ENCODE peak calls at places on chromosomes 11 and 22, in five cellular contexts. S is prostate gland, Y is heart left ventricle, L is brain microvascular endothelial cell, M is colonic mucosa. G is an unnamed sample.

GRCh38 chr22:22855085-22855484 is 32.5 kb upstream of the IGLL5 start:
- DNase-seq in Y (no peak), L (no peak), M (no peak), S (no peak), G (no peak)

GRCh38 chr11:117625237-117625636 is 171.8 kb downstream of the DSCAML1 start:
- DNase-seq in M (no peak), L (no peak), S (no peak), Y (no peak), G (no peak)

GRCh38 chr22:43242627-43243026 is 55.7 kb upstream of the TTLL12 start:
- DNase-seq in L (no peak), S (no peak), M (no peak), Y (no peak), G (no peak)

GRCh38 chr11:1206391-1207271 is 16.2 kb upstream of the MUC5B start:
- DNase-seq in S (no peak), L (no peak), Y (peak; percentile 8), M (no peak), G (no peak)

GRCh38 chr11:69821511-69822040 is 2.4 kb upstream of the FGF3 start:
- DNase-seq in L (no peak), Y (no peak), M (no peak), S (no peak), G (no peak)

GRCh38 chr11:105000167-105000566 is 22.8 kb downstream of the CASP5 start:
- DNase-seq in M (no peak), L (peak; percentile 9), Y (no peak), S (no peak), G (no peak)

GRCh38 chr11:32584921-32585320 is 1.3 kb downstream of the EIF3M start:
- DNase-seq in S (no peak), L (no peak), M (no peak), Y (no peak), G (peak; percentile 7)

GRCh38 chr11:75981546-75981945 is 166.5 kb downstream of the UVRAG start:
- DNase-seq in Y (no peak), L (no peak), M (no peak), S (no peak), G (no peak)

GRCh38 chr11:1204381-1205101 is 18.3 kb upstream of the MUC5B start:
- DNase-seq in S (no peak), Y (peak; percentile 18), M (no peak), L (no peak), G (no peak)

GRCh38 chr11:77474509-77475070 is 696 bp upstream of the PAK1 start:
- DNase-seq in L (no peak), Y (no peak), M (no peak), S (peak; percentile 14), G (no peak)

GRCh38 chr11:62593434-62594044 is 2.2 kb upstream of the TUT1 start:
- DNase-seq in S (peak; percentile 79), M (peak; percentile 88), L (peak; percentile 70), Y (peak; percentile 83), G (peak; percentile 70)

GRCh38 chr22:46352691-46353386 is 17.3 kb downstream of the TRMU start:
- DNase-seq in Y (peak; percentile 86), M (no peak), S (peak; percentile 73), L (peak; percentile 14), G (peak; percentile 76)

GRCh38 chr11:96045622-96046456 is 121.9 kb upstream of the MTMR2 start:
- DNase-seq in M (no peak), S (peak; percentile 54), Y (peak; percentile 44), L (peak; percentile 43), G (peak; percentile 20)

GRCh38 chr11:8973121-8973520 is 8.9 kb upstream of the TMEM9B start:
- DNase-seq in L (no peak), M (no peak), Y (no peak), S (no peak), G (no peak)

GRCh38 chr11:74952752-74953151 is 3.7 kb downstream of the SPCS2 start:
- DNase-seq in S (no peak), L (no peak), Y (no peak), M (no peak), G (no peak)

DNA sequence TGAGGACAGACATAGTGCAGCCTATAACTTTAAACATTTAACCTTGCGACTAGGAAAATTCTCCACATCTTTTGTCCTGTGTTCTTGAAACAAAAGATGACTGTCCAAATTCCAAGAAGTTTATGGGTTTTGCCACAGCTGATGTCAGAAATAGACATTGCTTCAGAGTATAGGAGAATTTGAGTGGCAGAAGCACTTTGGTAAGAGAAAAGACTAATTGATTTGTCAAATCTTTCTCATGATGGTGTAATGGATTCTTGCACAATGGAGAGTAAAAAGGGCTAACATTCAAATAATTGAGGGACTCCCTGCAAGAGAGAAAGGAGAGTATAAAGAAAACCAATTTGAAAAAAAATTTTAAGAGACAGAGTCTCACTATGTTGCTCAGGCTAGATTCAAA is 25.3 kb downstream of the C11orf58 start:
- DNase-seq in M (no peak), Y (no peak), L (no peak), S (no peak), G (no peak)
- TF ChIP-seq CTCF in M (no peak), Y (no peak), L (no peak), S (no peak), G (no peak)

GRCh38 chr11:111978028-111978771 is 41.1 kb downstream of the DIXDC1 start:
- DNase-seq in Y (peak; percentile 73), L (peak; percentile 80), M (peak; percentile 36), S (peak; percentile 85), G (peak; percentile 72)
- H3K4me3 ChIP-seq in Y (peak overlapping the region; percentile 64), L (peak overlapping the region; percentile 76), M (peak overlapping the region; percentile 46), S (peak overlapping the region; percentile 52), G (peak overlapping the region; percentile 59)

GRCh38 chr11:79438631-79439429 is 2.0 kb downstream of the TENM4 start:
- DNase-seq in Y (peak; percentile 32), L (no peak), S (no peak), M (peak; percentile 21), G (no peak)

GRCh38 chr11:79439430-79439892 is 1.4 kb downstream of the TENM4 start:
- DNase-seq in Y (peak; percentile 34), L (no peak), S (no peak), M (peak; percentile 19), G (no peak)

GRCh38 chr11:79440451-79441158 is at the start of gene TENM4:
- DNase-seq in S (peak; percentile 40), Y (peak; percentile 82), L (no peak), M (peak; percentile 35), G (peak; percentile 44)

GRCh38 chr11:79439893-79440450 is 858 bp downstream of the TENM4 start:
- DNase-seq in Y (peak; percentile 28), L (no peak), M (peak; percentile 19), S (no peak), G (no peak)

GRCh38 chr11:79441159-79441875 is 487 bp upstream of the TENM4 start:
- DNase-seq in M (no peak), S (no peak), Y (no peak), L (no peak), G (no peak)
- H3K27me3 ChIP-seq in M (peaks cover 47% of the 10 kb centered on the region), S (no peaks in the 10 kb centered on the region), Y (peaks cover 22% of the 10 kb centered on the region), L (peaks cover 35% of the 10 kb centered on the region), G (peaks cover 2% of the 10 kb centered on the region)

GRCh38 chr22:27617214-27617881 is 184.2 kb downstream of the MN1 start:
- DNase-seq in L (no peak), Y (no peak), S (no peak), M (no peak), G (no peak)

GRCh38 chr22:27620367-27621154 is 181.0 kb downstream of the MN1 start:
- DNase-seq in S (no peak), M (no peak), Y (no peak), L (no peak), G (peak; percentile 41)

GRCh38 chr22:27624705-27625104 is 176.9 kb downstream of the MN1 start:
- DNase-seq in Y (no peak), S (no peak), M (no peak), L (no peak), G (no peak)

GRCh38 chr22:27624042-27624441 is 177.5 kb downstream of the MN1 start:
- DNase-seq in M (no peak), S (no peak), L (no peak), Y (no peak), G (no peak)

DNA sequence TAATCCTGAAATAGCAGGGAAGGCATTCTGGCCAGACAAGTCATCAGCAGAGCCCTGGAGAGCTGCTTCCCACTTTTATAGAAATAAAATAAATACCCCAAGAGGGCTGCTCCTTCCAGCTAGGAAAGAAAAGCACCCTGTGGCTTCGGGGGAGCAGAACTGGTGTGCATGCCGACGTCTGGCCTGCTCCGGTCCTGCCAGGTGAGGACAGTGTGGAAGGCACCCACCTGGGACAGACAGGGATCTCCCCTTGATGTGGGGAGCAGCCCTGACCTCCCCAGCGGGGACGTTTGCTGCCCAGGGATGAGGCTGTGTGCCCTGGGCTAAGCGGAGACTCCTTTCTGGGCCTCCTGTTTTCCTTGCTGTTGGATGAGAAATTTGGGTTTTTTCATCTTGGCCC is 179.9 kb downstream of the MN1 start:
- DNase-seq in Y (no peak), L (no peak), M (no peak), S (no peak), G (no peak)
- TF ChIP-seq CTCF in Y (no peak), L (no peak), M (no peak), S (no peak), G (no peak)

DNA sequence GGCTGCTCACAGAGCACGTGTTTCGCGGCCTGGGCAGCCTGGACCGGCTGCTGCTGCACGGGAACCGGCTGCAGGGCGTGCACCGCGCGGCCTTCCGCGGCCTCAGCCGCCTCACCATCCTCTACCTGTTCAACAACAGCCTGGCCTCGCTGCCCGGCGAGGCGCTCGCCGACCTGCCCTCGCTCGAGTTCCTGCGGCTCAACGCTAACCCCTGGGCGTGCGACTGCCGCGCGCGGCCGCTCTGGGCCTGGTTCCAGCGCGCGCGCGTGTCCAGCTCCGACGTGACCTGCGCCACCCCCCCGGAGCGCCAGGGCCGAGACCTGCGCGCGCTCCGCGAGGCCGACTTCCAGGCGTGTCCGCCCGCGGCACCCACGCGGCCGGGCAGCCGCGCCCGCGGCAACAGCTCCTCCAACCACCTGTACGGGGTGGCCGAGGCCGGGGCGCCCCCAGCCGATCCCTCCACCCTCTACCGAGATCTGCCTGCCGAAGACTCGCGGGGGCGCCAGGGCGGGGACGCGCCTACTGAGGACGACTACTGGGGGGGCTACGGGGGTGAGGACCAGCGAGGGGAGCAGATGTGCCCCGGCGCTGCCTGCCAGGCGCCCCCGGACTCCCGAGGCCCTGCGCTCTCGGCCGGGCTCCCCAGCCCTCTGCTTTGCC is 16.0 kb downstream of the RTN4RL2 start:
- DNase-seq in M (peak; percentile 68), Y (peak; percentile 74), L (no peak), S (peak; percentile 27), G (no peak)
- H3K4me3 ChIP-seq in M (peak overlapping the region; percentile 48), Y (peak overlapping the region; percentile 50), L (peak overlapping the region; percentile 15), S (peak overlapping the region; percentile 15), G (peak overlapping the region; percentile 36)

GRCh38 chr22:50025993-50026392 is 13.4 kb upstream of the IL17REL start:
- DNase-seq in S (no peak), L (no peak), M (no peak), Y (no peak), G (no peak)

GRCh38 chr22:50031189-50032091 is 18.9 kb upstream of the IL17REL start:
- DNase-seq in Y (no peak), S (no peak), M (no peak), L (no peak), G (no peak)

GRCh38 chr22:50032109-50032871 is 19.7 kb upstream of the IL17REL start:
- DNase-seq in Y (no peak), L (no peak), M (no peak), S (no peak), G (no peak)

GRCh38 chr22:50030315-50031188 is 18.0 kb upstream of the IL17REL start:
- DNase-seq in Y (peak; percentile 74), S (peak; percentile 79), M (peak; percentile 71), L (peak; percentile 26), G (peak; percentile 24)

GRCh38 chr22:50027639-50028537 is 15.3 kb upstream of the IL17REL start:
- DNase-seq in L (no peak), M (no peak), Y (no peak), S (no peak), G (no peak)
- H3K27me3 ChIP-seq in L (no peaks in the 10 kb centered on the region), M (peaks cover 5% of the 10 kb centered on the region), Y (no peaks in the 10 kb centered on the region), S (no peaks in the 10 kb centered on the region), G (no peaks in the 10 kb centered on the region)